ENCODE peak calls at places on chromosomes 6 and 20, in five cellular contexts. H is ascending aorta; L is upper lobe of right lung; B is CD8-positive, alpha-beta T cell; N is Peyer's patch. C is an unnamed sample. For H3K4me1, the result is how much of the 10 kb centered on the place peaks cover.

GRCh38 chr6:125469915-125470314 is 168.1 kb upstream of the HDDC2 start:
- DNase-seq in N (no peak), B (no peak), L (no peak), H (no peak), C (no peak)

GRCh38 chr6:125275779-125276178 is 26.0 kb downstream of the HDDC2 start:
- DNase-seq in N (no peak), B (no peak), H (no peak), L (no peak), C (no peak)

GRCh38 chr6:38460216-38460615 is 179.5 kb downstream of the BTBD9 start:
- DNase-seq in H (no peak), L (no peak), B (no peak), N (no peak), C (no peak)

GRCh38 chr6:85417336-85417735 is 32.5 kb upstream of the NT5E start:
- DNase-seq in H (no peak), B (no peak), N (no peak), L (no peak), C (no peak)

GRCh38 chr6:8191629-8192028 is 89.3 kb upstream of the EEF1E1 start:
- DNase-seq in L (no peak), H (no peak), B (no peak), N (no peak), C (no peak)

GRCh38 chr6:170131351-170131750 is 159.5 kb downstream of the DLL1 start:
- DNase-seq in B (no peak), H (no peak), N (peak), L (peak), C (no peak)

GRCh38 chr6:146289816-146290588 is 253.6 kb upstream of the RAB32 start:
- DNase-seq in L (no peak), H (no peak), N (no peak), B (no peak), C (no peak)

GRCh38 chr20:43442310-43442880 is 15.3 kb upstream of the SRSF6 start:
- DNase-seq in B (no peak), H (no peak), N (no peak), L (no peak), C (no peak)

DNA sequence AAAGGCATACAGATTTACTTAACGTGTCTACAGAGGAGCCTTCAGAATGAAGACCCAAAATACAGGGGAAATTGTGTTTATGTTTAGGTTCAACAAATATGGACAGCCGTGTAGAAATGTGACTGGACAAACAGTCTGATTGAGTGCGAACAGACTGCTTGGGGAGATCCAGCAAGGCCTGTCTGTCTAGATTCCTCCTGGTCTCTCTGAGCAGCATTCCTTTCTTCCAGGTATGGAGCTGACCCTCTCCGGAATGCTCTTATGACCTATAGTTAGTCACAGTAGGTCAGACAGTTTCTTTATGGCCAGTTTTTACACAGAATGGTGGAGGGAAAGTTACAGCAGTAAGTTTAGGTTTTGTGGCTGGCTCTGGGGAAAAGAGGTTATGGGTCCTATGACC is 9.0 kb downstream of the RIN2 start:
- DNase-seq in B (no peak), L (no peak), N (no peak), H (no peak), C (no peak)
- H3K4me1 ChIP-seq in B (under half), L (under half), N (under half), H (under half), C (under half)

GRCh38 chr20:40265872-40266533 is 423.0 kb downstream of the MAFB start:
- DNase-seq in N (no peak), B (no peak), L (no peak), H (no peak), C (no peak)
- TF ChIP-seq CTCF in N (no peak), B (no peak), L (peak), H (peak), C (no peak)

DNA sequence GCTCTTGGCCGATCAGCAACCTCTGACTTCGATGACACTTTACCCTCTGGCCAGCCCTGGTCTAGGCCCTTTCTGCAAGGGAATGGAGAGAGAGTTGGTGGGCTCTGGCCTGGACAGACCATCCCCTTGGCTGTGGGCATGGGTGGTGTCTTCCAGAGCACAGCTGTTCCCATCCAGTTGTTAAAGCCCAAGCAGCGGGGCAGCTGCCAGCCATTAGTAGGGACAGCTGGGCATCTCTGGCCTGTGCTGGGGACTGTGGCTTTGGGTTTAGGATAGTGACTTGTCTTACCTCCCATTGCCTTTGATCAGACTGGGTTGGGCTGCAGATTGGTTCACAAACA is 2.8 kb downstream of the CDC25B start:
- DNase-seq in B (no peak), L (no peak), N (no peak), H (no peak), C (no peak)
- H3K4me1 ChIP-seq in B (half or more), L (half or more), N (under half), H (under half), C (under half)

DNA sequence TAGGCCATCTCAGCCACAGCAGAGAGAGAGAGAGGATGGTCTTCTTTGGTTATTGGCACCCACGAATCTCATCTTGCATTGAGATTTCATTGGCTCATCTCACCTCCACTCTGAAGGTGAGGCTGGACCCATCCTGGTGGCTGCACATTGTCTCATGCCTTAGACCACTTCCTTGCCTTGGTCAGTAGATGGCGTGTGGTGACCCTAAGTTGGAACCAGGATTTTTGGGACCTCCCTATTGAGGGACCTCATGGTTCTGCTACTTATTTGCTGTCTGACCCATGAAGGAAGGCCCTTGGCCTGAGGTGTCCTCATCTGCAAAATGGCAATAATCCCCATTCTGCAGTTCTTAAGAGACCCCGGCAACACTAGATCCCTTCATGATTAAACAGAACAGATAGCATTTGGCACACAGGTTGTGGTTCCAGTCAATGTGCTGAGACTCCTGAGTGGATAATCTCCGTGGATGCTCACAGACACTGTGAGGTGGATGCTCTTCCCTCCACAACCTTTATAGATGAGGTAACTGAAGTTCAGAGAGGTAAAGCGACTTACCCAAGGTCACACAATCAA is 21.5 kb upstream of the AAR2 start:
- DNase-seq in N (no peak), H (no peak), B (no peak), L (no peak), C (no peak)
- TF ChIP-seq CTCF in N (no peak), H (peak), B (no peak), L (peak), C (no peak)

GRCh38 chr20:396252-396618 is 11.9 kb upstream of the RBCK1 start:
- DNase-seq in L (no peak), H (no peak), N (no peak), B (no peak), C (no peak)

GRCh38 chr20:397432-398237 is 10.5 kb upstream of the RBCK1 start:
- DNase-seq in B (no peak), N (no peak), L (no peak), H (no peak), C (no peak)

GRCh38 chr20:399182-399707 is 8.9 kb upstream of the RBCK1 start:
- DNase-seq in H (no peak), N (no peak), B (no peak), L (no peak), C (no peak)

GRCh38 chr20:400121-400450 is 8.0 kb upstream of the RBCK1 start:
- DNase-seq in L (no peak), H (no peak), B (no peak), N (no peak), C (no peak)

GRCh38 chr20:396619-397431 is 11.3 kb upstream of the RBCK1 start:
- DNase-seq in H (no peak), N (peak), B (no peak), L (no peak), C (no peak)
- H3K4me1 ChIP-seq in H (under half), N (under half), B (under half), L (under half), C (under half)

C was measured in mucosa of descending colon.